ENCODE peak calls at places on chromosomes 1 and 21, in eight cellular contexts. V, L, B, F, Y, Z, T and A are unnamed samples.

GRCh38 chr1:179825201-179825600 is 52.4 kb downstream of the TOR1AIP2 start:
- DNase-seq in V (no peak), B (no peak), L (no peak), Z (no peak), T (no peak), F (no peak), Y (peak; percentile 66), A (no peak)

GRCh38 chr1:42541104-42541503 is 78.0 kb downstream of the CCDC30 start:
- DNase-seq in T (no peak), L (no peak), Z (no peak), B (no peak), V (no peak), Y (no peak), F (no peak), A (no peak)

GRCh38 chr1:156848461-156849150 is 10.3 kb downstream of the INSRR start:
- DNase-seq in B (peak; percentile 32), Y (peak; percentile 60), V (no peak), L (no peak), T (peak; percentile 57), F (no peak), Z (peak; percentile 48), A (peak; percentile 62)

GRCh38 chr1:162145280-162145965 is 75.9 kb downstream of the NOS1AP start:
- DNase-seq in F (no peak), B (peak; percentile 44), V (no peak), Y (no peak), Z (no peak), T (peak; percentile 83), L (no peak), A (no peak)

GRCh38 chr1:105172803-105173202 is 1423.1 kb downstream of the AMY1C start:
- DNase-seq in T (no peak), Y (no peak), F (no peak), V (no peak), Z (no peak), B (peak; percentile 4), L (no peak), A (no peak)

GRCh38 chr21:18041012-18041411 is 203.6 kb upstream of the CHODL start:
- DNase-seq in Y (no peak), L (no peak), F (no peak), V (peak; percentile 0), T (peak; percentile 79), B (peak; percentile 56), Z (no peak), A (no peak)

GRCh38 chr1:12309783-12310742 is 80.2 kb downstream of the VPS13D start:
- DNase-seq in Y (no peak), L (peak; percentile 20), B (no peak), V (peak; percentile 24), Z (no peak), T (no peak), F (no peak), A (no peak)

GRCh38 chr21:45607021-45607921 is 36.3 kb upstream of the PCBP3 start:
- DNase-seq in Z (peak; percentile 8), B (no peak), F (peak; percentile 24), L (peak; percentile 43), V (peak; percentile 58), T (no peak), Y (no peak), A (no peak)

GRCh38 chr1:22387888-22388564 is 63.6 kb upstream of the ZBTB40 start:
- DNase-seq in F (no peak), B (no peak), T (no peak), Y (no peak), V (peak; percentile 45), Z (no peak), L (no peak), A (no peak)

GRCh38 chr1:20719261-20719660 is 1.5 kb upstream of the KIF17 start:
- DNase-seq in T (no peak), V (no peak), F (no peak), L (no peak), Z (peak; percentile 20), B (no peak), Y (peak; percentile 28), A (no peak)

GRCh38 chr21:44039828-44040227 is 27.7 kb downstream of the TRAPPC10 start:
- DNase-seq in L (no peak), T (no peak), V (no peak), Y (no peak), B (no peak), F (no peak), Z (no peak), A (no peak)
- H3K4me3 ChIP-seq in L (no peak overlapping the region), T (no peak overlapping the region), V (no peak overlapping the region), Y (no peak overlapping the region), B (no peak overlapping the region), F (no peak overlapping the region), Z (no peak overlapping the region), A (no peak overlapping the region)

GRCh38 chr1:204637985-204638356 is 47.6 kb downstream of the LRRN2 start:
- DNase-seq in B (no peak), Z (no peak), L (no peak), Y (no peak), T (no peak), V (peak; percentile 48), F (no peak), A (peak; percentile 82)
- H3K4me3 ChIP-seq in B (no peak overlapping the region), Z (no peak overlapping the region), L (no peak overlapping the region), Y (no peak overlapping the region), T (no peak overlapping the region), V (no peak overlapping the region), F (no peak overlapping the region), A (no peak overlapping the region)

DNA sequence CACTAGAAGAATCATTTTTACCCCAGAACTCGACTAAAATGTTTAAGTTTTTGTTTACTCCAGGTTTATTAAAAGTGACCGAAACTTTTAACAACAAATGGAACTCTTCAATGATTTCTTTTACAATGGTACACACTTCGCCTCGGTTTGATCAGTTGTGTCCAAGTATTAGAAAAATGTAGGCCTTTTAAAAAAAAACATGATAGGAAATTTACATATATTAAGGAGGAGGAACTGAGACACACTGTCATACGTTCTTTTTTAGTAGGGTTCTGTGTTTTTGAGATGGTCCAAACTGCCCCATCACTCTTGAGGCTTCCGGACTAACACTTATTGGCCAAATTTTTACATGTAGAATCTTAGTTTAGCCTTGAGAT is 1.3 kb downstream of the PRDM2 start:
- DNase-seq in T (no peak), V (no peak), Z (no peak), L (no peak), F (no peak), Y (no peak), B (no peak), A (no peak)
- H3K4me3 ChIP-seq in T (no peak overlapping the region), V (peak overlapping the region; percentile 62), Z (no peak overlapping the region), L (peak overlapping the region; percentile 68), F (peak overlapping the region; percentile 96), Y (peak overlapping the region; percentile 79), B (peak overlapping the region; percentile 93), A (no peak overlapping the region)

GRCh38 chr1:226700861-226701260 is 38.2 kb downstream of the ITPKB start:
- DNase-seq in T (no peak), B (no peak), Y (no peak), V (no peak), Z (no peak), L (no peak), F (no peak), A (no peak)

GRCh38 chr1:226702318-226702956 is 36.6 kb downstream of the ITPKB start:
- DNase-seq in V (peak; percentile 94), T (peak; percentile 61), Y (no peak), B (no peak), F (peak; percentile 88), L (peak; percentile 46), Z (no peak), A (peak; percentile 52)

GRCh38 chr1:226706664-226707063 is 32.4 kb downstream of the ITPKB start:
- DNase-seq in T (no peak), Y (no peak), V (no peak), L (no peak), F (no peak), Z (no peak), B (no peak), A (no peak)

GRCh38 chr1:226704169-226704921 is 34.7 kb downstream of the ITPKB start:
- DNase-seq in F (no peak), Z (no peak), T (no peak), Y (no peak), L (no peak), V (no peak), B (no peak), A (no peak)

DNA sequence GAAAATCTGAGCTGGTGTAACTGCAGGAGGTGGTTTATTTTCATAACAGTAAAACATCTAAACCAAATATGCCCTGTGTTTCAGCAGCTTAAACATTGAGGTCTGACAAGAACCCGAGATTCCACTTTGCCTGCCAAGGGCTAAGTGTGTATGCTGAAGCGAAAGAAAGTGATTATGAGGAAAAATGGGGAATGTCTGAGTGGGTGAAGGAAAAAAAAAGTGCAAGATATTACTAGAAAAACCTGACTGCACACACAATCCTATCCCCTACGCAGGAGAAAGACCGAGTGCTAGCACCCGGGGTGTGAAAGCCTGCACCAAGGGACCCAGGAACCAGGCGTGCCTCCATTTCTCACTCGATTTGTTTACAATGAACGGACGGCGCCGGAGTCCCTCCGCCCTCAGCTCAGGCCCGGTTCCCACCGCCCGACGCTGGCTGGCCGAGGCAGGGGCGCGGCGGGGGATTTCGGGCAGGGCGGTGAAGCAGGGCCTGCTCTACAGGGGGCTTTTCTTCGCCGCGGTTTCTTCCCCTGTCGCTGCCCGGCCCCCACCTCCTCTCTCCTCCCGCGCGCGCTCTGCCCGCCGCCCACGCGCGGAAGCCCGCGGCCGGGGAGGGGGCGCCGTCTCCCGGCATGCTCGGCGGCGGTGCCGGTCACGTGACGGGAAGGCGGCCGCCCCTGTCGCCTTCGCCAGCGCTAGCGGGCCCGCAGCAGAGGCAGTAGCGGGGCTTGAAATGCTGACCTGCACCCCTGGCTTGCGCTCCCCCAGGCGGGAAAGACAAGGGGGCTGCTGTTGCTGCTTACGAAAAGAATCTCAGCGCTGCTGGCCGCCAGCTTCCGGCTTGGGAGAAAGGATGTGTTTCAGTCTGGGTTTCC is 35.9 kb downstream of the ITPKB start:
- DNase-seq in Y (peak; percentile 88), Z (peak; percentile 86), B (peak; percentile 67), F (peak; percentile 94), T (peak; percentile 77), L (peak; percentile 25), V (peak; percentile 54), A (peak; percentile 73)
- H3K4me3 ChIP-seq in Y (peak overlapping the region; percentile 84), Z (peak overlapping the region; percentile 61), B (peak overlapping the region; percentile 31), F (peak overlapping the region; percentile 52), T (peak overlapping the region; percentile 31), L (peak overlapping the region; percentile 66), V (peak overlapping the region; percentile 57), A (no peak overlapping the region)

GRCh38 chr21:36109868-36110267 is 25.0 kb upstream of the CBR3 start:
- DNase-seq in T (no peak), B (no peak), F (no peak), V (no peak), Z (no peak), Y (no peak), L (no peak), A (no peak)

GRCh38 chr21:36103434-36103833 is 31.4 kb upstream of the CBR3 start:
- DNase-seq in V (no peak), B (no peak), Y (no peak), T (peak; percentile 41), L (no peak), Z (no peak), F (no peak), A (no peak)

GRCh38 chr21:36100971-36101641 is 31.3 kb downstream of the CBR1 start:
- DNase-seq in Z (no peak), F (no peak), L (no peak), T (no peak), B (no peak), V (no peak), Y (no peak), A (no peak)

GRCh38 chr21:36105327-36105842 is 29.5 kb upstream of the CBR3 start:
- DNase-seq in Y (no peak), T (peak; percentile 38), Z (no peak), V (no peak), F (no peak), B (no peak), L (no peak), A (no peak)

GRCh38 chr21:36104306-36105300 is 30.3 kb upstream of the CBR3 start:
- DNase-seq in F (peak; percentile 26), Z (no peak), B (peak; percentile 83), T (peak; percentile 81), L (peak; percentile 45), V (peak; percentile 77), Y (peak; percentile 72), A (no peak)
- H3K4me3 ChIP-seq in F (no peak overlapping the region), Z (no peak overlapping the region), B (peak overlapping the region; percentile 11), T (peak overlapping the region; percentile 1), L (peak overlapping the region; percentile 29), V (peak overlapping the region; percentile 53), Y (peak overlapping the region; percentile 38), A (no peak overlapping the region)